ENCODE peak calls at places on chromosomes 12 and 14, in eight cellular contexts. Y is fibroblast of lung; N is fibroblast of the aortic adventitia; A is heart right ventricle; S is astrocyte of the spinal cord; V is CD4-positive, CD25-positive, alpha-beta regulatory T cell; H is HFF-Myc; O is HL-60. C is an unnamed sample.

GRCh38 chr14:24741871-24742270 is 107.9 kb upstream of the GZMB start:
- DNase-seq in Y (peak), N (peak), A (no peak), S (peak), V (no peak), H (peak), O (no peak), C (no peak)

GRCh38 chr14:67817750-67818438 is 1.5 kb upstream of the ZFYVE26 start:
- DNase-seq in Y (no peak), N (no peak), A (no peak), S (no peak), V (no peak), H (no peak), O (no peak), C (no peak)

GRCh38 chr14:38256358-38256840 is 506 bp upstream of the CLEC14A start:
- DNase-seq in Y (no peak), N (peak), A (peak), S (peak), V (no peak), H (no peak), O (no peak), C (no peak)

GRCh38 chr14:72961579-72962335 is 35.5 kb downstream of the DCAF4 start:
- DNase-seq in Y (peak), N (peak), A (no peak), S (peak), V (no peak), H (no peak), O (no peak), C (no peak)

GRCh38 chr12:117876492-117876816 is 92.3 kb downstream of the KSR2 start:
- DNase-seq in Y (no peak), N (no peak), A (no peak), S (no peak), V (no peak), H (no peak), O (no peak), C (no peak)

GRCh38 chr14:99541211-99541610 is 60.0 kb downstream of the CCNK start:
- DNase-seq in Y (no peak), N (no peak), A (no peak), S (no peak), V (no peak), H (no peak), O (no peak), C (no peak)

GRCh38 chr14:79278798-79279644 is 932.3 kb downstream of the DIO2 start:
- DNase-seq in Y (peak), N (peak), A (peak), S (peak), V (no peak), H (peak), O (no peak), C (peak)

GRCh38 chr12:131287015-131287937 is 333.6 kb downstream of the ADGRD1 start:
- DNase-seq in Y (no peak), N (no peak), A (no peak), S (no peak), V (no peak), H (no peak), O (no peak), C (peak)

GRCh38 chr12:120830052-120830940 is 73.9 kb downstream of the SPPL3 start:
- DNase-seq in Y (no peak), N (no peak), A (no peak), S (no peak), V (no peak), H (no peak), O (no peak), C (no peak)

GRCh38 chr14:51972566-51972965 is 16.8 kb upstream of the RTRAF start:
- DNase-seq in Y (no peak), N (no peak), A (no peak), S (no peak), V (no peak), H (no peak), O (no peak), C (no peak)

GRCh38 chr14:103568952-103569351 is 6.2 kb downstream of the COA8 start:
- DNase-seq in Y (no peak), N (no peak), A (no peak), S (no peak), V (no peak), H (no peak), O (no peak), C (no peak)

GRCh38 chr14:66974397-66975025 is 214.7 kb upstream of the GARIN2 start:
- DNase-seq in Y (peak), N (peak), A (no peak), S (peak), V (no peak), H (peak), O (no peak), C (no peak)

GRCh38 chr12:94140556-94140955 is 7.8 kb upstream of the PLXNC1 start:
- DNase-seq in Y (no peak), N (no peak), A (peak), S (no peak), V (no peak), H (no peak), O (no peak), C (no peak)

GRCh38 chr12:4626543-4626942 is 22.3 kb downstream of the AKAP3 start:
- DNase-seq in Y (no peak), N (no peak), A (no peak), S (no peak), V (no peak), H (no peak), O (no peak), C (no peak)

GRCh38 chr12:34405286-34406227 is 383.3 kb downstream of the ALG10 start:
- DNase-seq in Y (no peak), N (no peak), A (peak), S (no peak), V (no peak), H (no peak), O (no peak), C (no peak)

GRCh38 chr14:74401504-74402241 is 24.3 kb downstream of the SYNDIG1L start:
- DNase-seq in Y (no peak), N (no peak), A (peak), S (no peak), V (peak), H (no peak), O (no peak), C (no peak)
- H3K4me3 ChIP-seq in Y (no peak), N (no peak), A (no peak), S (no peak), V (peak), H (no peak), O (no peak), C (no peak)

GRCh38 chr12:31118831-31119530 is 45.3 kb downstream of the DDX11 start:
- DNase-seq in Y (no peak), N (no peak), A (no peak), S (no peak), V (no peak), H (no peak), O (no peak), C (no peak)
- H3K4me3 ChIP-seq in Y (peak), N (no peak), A (peak), S (no peak), V (no peak), H (no peak), O (no peak), C (peak)

DNA sequence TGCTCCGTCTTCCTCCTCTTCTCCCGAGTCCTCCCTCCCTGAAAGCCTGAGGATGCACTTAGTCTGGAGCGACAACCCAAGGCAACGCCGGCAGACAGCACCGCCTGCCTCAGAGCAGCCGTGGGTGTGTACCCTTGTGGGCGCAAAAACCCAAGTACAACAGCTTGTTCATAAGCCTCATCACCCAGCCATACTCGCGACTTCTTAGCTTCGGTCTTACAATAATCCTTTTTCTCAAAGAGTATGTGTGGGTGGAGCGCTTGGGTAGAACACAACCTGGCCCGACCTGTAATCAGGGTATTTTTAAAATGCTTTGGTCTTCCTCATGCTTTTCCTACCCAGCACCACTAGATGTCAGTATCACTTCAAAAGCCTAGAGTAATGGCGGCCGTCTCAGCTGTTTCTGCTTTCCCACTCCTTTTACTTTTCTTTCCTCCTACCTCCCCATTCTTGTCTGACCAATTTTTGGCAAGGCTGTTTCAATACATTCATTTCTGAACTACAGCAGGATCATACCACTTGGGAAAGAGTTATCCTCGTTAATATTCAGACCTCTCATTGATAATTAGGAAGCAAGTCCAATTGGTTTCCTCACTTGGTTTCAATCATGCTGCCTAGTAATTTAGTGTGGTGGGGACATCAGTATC is 198.9 kb downstream of the EPS8 start:
- DNase-seq in Y (peak), N (peak), A (no peak), S (peak), V (peak), H (peak), O (no peak), C (peak)
- H3K4me3 ChIP-seq in Y (peak), N (peak), A (peak), S (peak), V (peak), H (peak), O (no peak), C (peak)

GRCh38 chr12:38850463-38850862 is 54.9 kb downstream of the CPNE8 start:
- DNase-seq in Y (peak), N (peak), A (no peak), S (no peak), V (no peak), H (no peak), O (no peak), C (no peak)
- H3K4me3 ChIP-seq in Y (no peak), N (no peak), A (no peak), S (no peak), V (no peak), H (no peak), O (no peak), C (no peak)

DNA sequence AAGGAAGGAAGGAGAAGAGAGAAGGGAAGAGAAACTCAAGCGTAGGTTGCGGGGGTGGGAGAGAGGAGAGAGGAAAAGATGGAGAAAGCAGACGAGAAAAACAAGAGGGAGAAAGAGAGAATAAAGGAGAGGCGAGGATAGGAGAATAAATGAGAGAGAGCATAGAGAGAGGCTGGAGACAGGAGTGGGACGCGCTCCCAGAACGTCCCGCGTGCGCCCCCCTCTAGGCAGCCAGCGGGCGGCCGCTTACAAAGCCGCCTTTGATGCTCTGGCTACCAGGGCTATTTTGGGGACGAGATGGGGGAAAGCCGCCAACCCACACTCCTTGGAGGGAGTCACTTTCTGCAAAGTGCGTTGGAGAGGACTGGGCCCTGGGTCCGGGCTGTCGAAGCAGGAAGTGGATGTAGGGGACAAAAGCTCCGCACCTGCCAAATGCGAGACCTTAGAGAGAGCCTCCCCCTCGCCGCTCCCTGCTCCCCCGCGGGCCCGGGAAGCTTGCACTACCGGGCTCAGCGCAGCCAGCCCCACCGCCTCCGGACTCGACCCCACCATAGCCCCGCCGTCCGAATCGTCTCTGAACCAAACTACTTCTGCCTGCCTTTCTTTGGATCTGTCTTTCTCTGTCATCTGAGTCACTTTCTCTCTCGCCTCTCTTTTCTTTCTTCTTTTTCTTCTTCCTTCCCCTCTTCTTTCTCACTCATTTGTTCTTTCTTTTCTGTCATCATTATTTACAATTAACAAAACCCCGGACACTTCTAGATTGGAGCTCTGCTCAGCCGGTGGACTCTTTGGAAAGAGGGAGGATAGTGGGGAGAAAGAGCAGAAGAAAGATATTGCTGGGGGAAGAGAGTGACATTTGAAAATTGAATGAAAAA is 8.0 kb downstream of the ASCL1 start:
- DNase-seq in Y (no peak), N (no peak), A (no peak), S (no peak), V (no peak), H (no peak), O (no peak), C (no peak)
- H3K4me3 ChIP-seq in Y (no peak), N (no peak), A (no peak), S (no peak), V (peak), H (no peak), O (no peak), C (peak)

DNA sequence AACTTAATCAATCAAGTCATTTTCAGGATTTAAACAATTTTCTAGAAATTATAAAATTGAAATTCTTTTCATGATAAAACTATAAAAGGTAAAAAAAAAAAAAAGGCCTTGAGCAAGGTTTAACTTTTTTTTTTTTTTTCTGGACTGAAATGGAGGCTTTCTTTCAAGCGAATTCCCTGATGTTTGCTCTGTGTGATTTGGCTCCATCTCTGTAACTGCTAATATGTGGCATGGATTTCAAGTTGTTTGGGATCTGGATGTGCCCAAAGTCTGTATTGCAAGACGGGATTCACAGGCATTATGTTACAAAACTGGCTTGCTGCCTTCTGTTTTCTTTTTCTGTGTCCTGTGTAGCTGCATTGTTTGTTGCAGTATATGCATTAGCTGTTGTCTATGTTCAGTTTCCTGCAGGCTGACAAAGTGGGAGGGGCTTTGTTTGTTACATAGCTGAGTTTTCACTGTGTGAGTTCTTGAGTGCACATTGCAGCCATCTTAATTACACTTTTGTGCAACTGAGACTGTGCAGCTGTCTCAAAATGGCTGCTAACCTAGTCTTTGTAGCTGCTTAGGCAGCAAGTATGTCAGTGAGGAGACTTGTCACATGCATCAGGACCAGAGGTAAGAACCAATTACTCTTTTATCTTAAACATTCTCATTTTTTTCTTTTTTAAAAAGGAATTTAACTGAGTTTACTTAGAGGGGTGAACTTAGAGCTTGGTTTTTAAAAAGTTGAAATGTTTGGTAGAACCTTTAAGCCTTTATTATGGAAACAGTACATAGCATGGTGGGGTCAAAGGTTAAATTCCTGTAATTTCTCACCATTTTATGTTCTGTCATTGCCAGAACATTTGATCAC is 19.5 kb downstream of the ATF7IP start:
- DNase-seq in Y (peak), N (peak), A (no peak), S (peak), V (peak), H (peak), O (peak), C (no peak)
- H3K4me3 ChIP-seq in Y (peak), N (peak), A (peak), S (peak), V (peak), H (peak), O (peak), C (peak)

DNA sequence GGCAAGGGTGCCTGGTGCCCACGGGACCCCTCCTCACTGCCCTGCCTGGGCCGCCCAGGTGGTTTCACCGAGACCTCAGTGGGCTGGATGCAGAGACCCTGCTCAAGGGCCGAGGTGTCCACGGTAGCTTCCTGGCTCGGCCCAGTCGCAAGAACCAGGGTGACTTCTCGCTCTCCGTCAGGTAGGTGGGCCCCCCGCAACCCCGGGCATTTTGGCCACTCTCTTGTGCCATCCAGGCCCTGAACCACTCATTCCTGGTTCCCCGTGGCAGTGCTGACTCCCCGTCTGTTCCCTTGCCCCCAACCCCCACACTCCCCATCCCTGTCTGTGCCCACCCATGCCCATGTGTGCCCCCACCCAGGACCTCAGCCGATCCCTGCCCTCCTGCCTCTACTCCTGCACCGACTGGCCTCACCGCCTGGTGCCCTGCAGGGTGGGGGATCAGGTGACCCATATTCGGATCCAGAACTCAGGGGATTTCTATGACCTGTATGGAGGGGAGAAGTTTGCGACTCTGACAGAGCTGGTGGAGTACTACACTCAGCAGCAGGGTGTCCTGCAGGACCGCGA is 480 bp downstream of the PTPN6 start:
- DNase-seq in Y (no peak), N (no peak), A (no peak), S (no peak), V (no peak), H (no peak), O (no peak), C (no peak)
- H3K4me3 ChIP-seq in Y (no peak), N (no peak), A (peak), S (no peak), V (peak), H (no peak), O (peak), C (peak)